ENCODE peak calls at places on chromosome 9, in six cellular contexts. L is PC-3, E is stomach, W is cardiac muscle cell, C is Peyer's patch, G is fibroblast of lung. M is an unnamed sample.

GRCh38 chr9:136748201-136748600 is at the start of gene LCN6:
- DNase-seq in L (no peak), E (no peak), W (no peak), C (no peak), G (no peak), M (no peak)

GRCh38 chr9:133124123-133124948 is 3.3 kb upstream of the RALGDS start:
- DNase-seq in L (no peak), E (no peak), W (no peak), C (no peak), G (no peak), M (no peak)

GRCh38 chr9:118170032-118170955 is 466.1 kb downstream of the TLR4 start:
- DNase-seq in L (peak; percentile 31), E (no peak), W (peak; percentile 31), C (peak; percentile 50), G (peak; percentile 55), M (peak; percentile 25)

GRCh38 chr9:33211695-33212393 is 28.1 kb upstream of the SPINK4 start:
- DNase-seq in L (peak; percentile 66), E (no peak), W (peak; percentile 60), C (peak; percentile 81), G (peak; percentile 19), M (peak; percentile 53)

GRCh38 chr9:35350827-35351549 is 138.9 kb upstream of the RUSC2 start:
- DNase-seq in L (peak; percentile 48), E (no peak), W (peak; percentile 63), C (no peak), G (peak; percentile 81), M (peak; percentile 85)

GRCh38 chr9:127651697-127652610 is 39.9 kb downstream of the STXBP1 start:
- DNase-seq in L (no peak), E (no peak), W (no peak), C (peak; percentile 8), G (no peak), M (no peak)

GRCh38 chr9:127170049-127170448 is 47.6 kb upstream of the ANGPTL2 start:
- DNase-seq in L (no peak), E (no peak), W (no peak), C (peak; percentile 19), G (no peak), M (no peak)

GRCh38 chr9:123343428-123344272 is 12.3 kb upstream of the CRB2 start:
- DNase-seq in L (no peak), E (no peak), W (no peak), C (peak; percentile 70), G (peak; percentile 42), M (peak; percentile 33)

GRCh38 chr9:4784403-4784802 is 8.3 kb upstream of the RCL1 start:
- DNase-seq in L (no peak), E (no peak), W (no peak), C (no peak), G (no peak), M (no peak)

GRCh38 chr9:100486479-100487176 is 13.7 kb downstream of the TMEFF1 start:
- DNase-seq in L (no peak), E (no peak), W (no peak), C (no peak), G (no peak), M (no peak)

GRCh38 chr9:87862536-87863268 is 20.0 kb upstream of the SPATA31E1 start:
- DNase-seq in L (peak; percentile 73), E (no peak), W (peak; percentile 66), C (no peak), G (peak; percentile 87), M (peak; percentile 85)

GRCh38 chr9:131008909-131009618 is at the start of gene LAMC3:
- DNase-seq in L (peak; percentile 17), E (no peak), W (peak; percentile 12), C (no peak), G (no peak), M (no peak)

GRCh38 chr9:122008559-122008958 is 84.5 kb downstream of the TTLL11 start:
- DNase-seq in L (no peak), E (no peak), W (no peak), C (no peak), G (no peak), M (no peak)

GRCh38 chr9:5382479-5382878 is 42.8 kb upstream of the RLN1 start:
- DNase-seq in L (no peak), E (no peak), W (no peak), C (no peak), G (no peak), M (no peak)

GRCh38 chr9:84310903-84311302 is 29.7 kb downstream of the SLC28A3 start:
- DNase-seq in L (no peak), E (no peak), W (no peak), C (no peak), G (no peak), M (no peak)

GRCh38 chr9:35538361-35539234 is 48.7 kb downstream of the RUSC2 start:
- DNase-seq in L (no peak), E (peak; percentile 35), W (peak; percentile 92), C (peak; percentile 62), G (peak; percentile 85), M (peak; percentile 88)

GRCh38 chr9:113949206-113950078 is 73.3 kb downstream of the ZNF618 start:
- DNase-seq in L (no peak), E (no peak), W (no peak), C (no peak), G (no peak), M (no peak)

GRCh38 chr9:117546894-117547293 is 132.0 kb upstream of the ASTN2 start:
- DNase-seq in L (no peak), E (peak; percentile 60), W (no peak), C (peak; percentile 55), G (no peak), M (no peak)

GRCh38 chr9:3948826-3949578 is 350.9 kb downstream of the GLIS3 start:
- DNase-seq in L (peak; percentile 11), E (no peak), W (peak; percentile 83), C (no peak), G (peak; percentile 90), M (peak; percentile 72)

GRCh38 chr9:130666393-130667116 is 2.2 kb downstream of the PRDM12 start:
- DNase-seq in L (no peak), E (no peak), W (no peak), C (no peak), G (no peak), M (no peak)

GRCh38 chr9:79300153-79300552 is 271.6 kb upstream of the TLE4 start:
- DNase-seq in L (no peak), E (no peak), W (no peak), C (no peak), G (no peak), M (no peak)

GRCh38 chr9:70816316-70816715 is 305.1 kb downstream of the TRPM3 start:
- DNase-seq in L (no peak), E (no peak), W (no peak), C (no peak), G (no peak), M (no peak)

GRCh38 chr9:95341262-95342011 is 23.9 kb upstream of the FANCC start:
- DNase-seq in L (peak; percentile 22), E (no peak), W (peak; percentile 57), C (no peak), G (peak; percentile 14), M (peak; percentile 59)

GRCh38 chr9:95333426-95333825 is 15.9 kb upstream of the FANCC start:
- DNase-seq in L (no peak), E (no peak), W (peak; percentile 35), C (no peak), G (no peak), M (no peak)

GRCh38 chr9:95332860-95333259 is 15.4 kb upstream of the FANCC start:
- DNase-seq in L (no peak), E (no peak), W (no peak), C (no peak), G (no peak), M (no peak)

GRCh38 chr9:95338243-95338642 is 20.7 kb upstream of the FANCC start:
- DNase-seq in L (no peak), E (no peak), W (no peak), C (no peak), G (no peak), M (no peak)

GRCh38 chr9:95336281-95336680 is 18.8 kb upstream of the FANCC start:
- DNase-seq in L (no peak), E (no peak), W (peak; percentile 26), C (peak; percentile 49), G (no peak), M (peak; percentile 31)
- TF ChIP-seq CTCF in L (peak; percentile 56), E (no peak), W (peak; percentile 52), C (peak; percentile 52), G (peak; percentile 56), M (peak; percentile 60)

GRCh38 chr9:96856363-96857286 is 2.3 kb upstream of the ZNF782 start:
- DNase-seq in L (peak; percentile 66), E (peak; percentile 69), W (peak; percentile 81), C (peak; percentile 84), G (peak; percentile 57), M (peak; percentile 80)

GRCh38 chr9:96853711-96854072 is 622 bp downstream of the ZNF782 start:
- DNase-seq in L (peak; percentile 5), E (no peak), W (no peak), C (no peak), G (peak; percentile 8), M (peak; percentile 18)

GRCh38 chr9:96852676-96853075 is 1.6 kb downstream of the ZNF782 start:
- DNase-seq in L (peak; percentile 26), E (no peak), W (no peak), C (no peak), G (peak; percentile 41), M (no peak)

GRCh38 chr9:96854073-96854876 is at the start of gene ZNF782:
- DNase-seq in L (peak; percentile 91), E (peak; percentile 92), W (peak; percentile 96), C (peak; percentile 96), G (peak; percentile 91), M (peak; percentile 95)

GRCh38 chr9:96854877-96855273 is 561 bp upstream of the ZNF782 start:
- DNase-seq in L (no peak), E (no peak), W (no peak), C (no peak), G (no peak), M (no peak)
- H3K4me3 ChIP-seq in L (peak overlapping the region; percentile 91), E (peak overlapping the region; percentile 84), W (peak overlapping the region; percentile 78), C (peak overlapping the region; percentile 91), G (no peak overlapping the region), M (no peak overlapping the region)

GRCh38 chr9:2809692-2810423 is 34.0 kb downstream of the PUM3 start:
- DNase-seq in L (peak; percentile 29), E (no peak), W (peak; percentile 97), C (no peak), G (peak; percentile 98), M (peak; percentile 90)
- TF ChIP-seq CTCF in L (no peak), E (no peak), W (no peak), C (no peak), G (no peak), M (no peak)

GRCh38 chr9:120714088-120714845 is at the start of gene MEGF9:
- DNase-seq in L (peak; percentile 93), E (peak; percentile 98), W (peak; percentile 98), C (peak; percentile 99), G (peak; percentile 96), M (peak; percentile 98)

GRCh38 chr9:120714846-120715231 is 569 bp upstream of the MEGF9 start:
- DNase-seq in L (no peak), E (no peak), W (no peak), C (no peak), G (no peak), M (no peak)

GRCh38 chr9:120716483-120716882 is 2.2 kb upstream of the MEGF9 start:
- DNase-seq in L (no peak), E (no peak), W (no peak), C (no peak), G (no peak), M (no peak)

GRCh38 chr9:120717194-120717593 is 2.9 kb upstream of the MEGF9 start:
- DNase-seq in L (no peak), E (no peak), W (no peak), C (no peak), G (no peak), M (no peak)

GRCh38 chr9:120715331-120715924 is 1.2 kb upstream of the MEGF9 start:
- DNase-seq in L (no peak), E (no peak), W (peak; percentile 67), C (peak; percentile 57), G (peak; percentile 74), M (peak; percentile 74)
- H3K4me3 ChIP-seq in L (no peak overlapping the region), E (peak overlapping the region; percentile 87), W (no peak overlapping the region), C (peak overlapping the region; percentile 91), G (peak overlapping the region; percentile 2), M (peak overlapping the region; percentile 73)

GRCh38 chr9:82549174-82549821 is 513.6 kb downstream of the RASEF start:
- DNase-seq in L (no peak), E (no peak), W (no peak), C (no peak), G (no peak), M (no peak)
- TF ChIP-seq CTCF in L (no peak), E (no peak), W (no peak), C (no peak), G (no peak), M (no peak)